ENCODE peak calls at places on chromosomes 2 and 18, in ten cellular contexts. W is AG09319; V is DMS153; L is iris pigment epithelial cell; O is NT2/D1; M is effector CD4-positive, alpha-beta T cell; Q is RWPE1; A is colonic mucosa; G is stimulated activated CD4-positive, alpha-beta T cell treated with anti-CD3 and anti-CD28 coated beads, Interleukin-1b, Interleukin-23, amount 100 ng/mL, for 1 hour; T is astrocyte of the spinal cord. P is an unnamed sample.

GRCh38 chr2:150120271-150120950 is 367.1 kb downstream of the RND3 start:
- DNase-seq in W (no peak), V (no peak), L (no peak), O (no peak), M (no peak), Q (no peak), A (no peak), G (no peak), T (no peak), P (peak)

GRCh38 chr2:135815269-135815668 is 21.7 kb downstream of the LCT start:
- DNase-seq in W (no peak), V (no peak), L (no peak), O (no peak), M (no peak), Q (no peak), A (no peak), G (no peak), T (no peak), P (no peak)

GRCh38 chr18:26772691-26773090 is 92.8 kb downstream of the AQP4 start:
- DNase-seq in W (no peak), V (no peak), L (no peak), O (no peak), M (no peak), Q (no peak), A (no peak), G (no peak), T (no peak), P (no peak)

GRCh38 chr2:235711527-235711926 is 217.7 kb downstream of the AGAP1 start:
- DNase-seq in W (no peak), V (no peak), L (no peak), O (no peak), M (no peak), Q (no peak), A (no peak), G (no peak), T (no peak), P (no peak)

GRCh38 chr18:13112982-13113381 is 105.6 kb upstream of the LDLRAD4 start:
- DNase-seq in W (no peak), V (no peak), L (peak), O (peak), M (no peak), Q (no peak), A (no peak), G (no peak), T (peak), P (peak)

GRCh38 chr2:79005211-79005610 is 20.3 kb upstream of the REG3G start:
- DNase-seq in W (no peak), V (no peak), L (no peak), O (no peak), M (no peak), Q (no peak), A (no peak), G (no peak), T (no peak), P (no peak)

GRCh38 chr18:37274988-37275590 is 290.5 kb downstream of the CELF4 start:
- DNase-seq in W (no peak), V (no peak), L (no peak), O (no peak), M (no peak), Q (no peak), A (no peak), G (no peak), T (no peak), P (no peak)

GRCh38 chr2:232276084-232276738 is 102.3 kb upstream of the ALPP start:
- DNase-seq in W (no peak), V (no peak), L (no peak), O (no peak), M (no peak), Q (no peak), A (no peak), G (no peak), T (no peak), P (no peak)

GRCh38 chr2:64910972-64911433 is 78.2 kb upstream of the SLC1A4 start:
- DNase-seq in W (no peak), V (no peak), L (no peak), O (no peak), M (no peak), Q (no peak), A (no peak), G (no peak), T (no peak), P (no peak)

GRCh38 chr2:224883700-224884099 is 158.6 kb downstream of the DOCK10 start:
- DNase-seq in W (no peak), V (no peak), L (no peak), O (no peak), M (no peak), Q (no peak), A (no peak), G (no peak), T (no peak), P (no peak)

GRCh38 chr18:63240541-63241316 is 78.8 kb downstream of the BCL2 start:
- DNase-seq in W (no peak), V (no peak), L (no peak), O (no peak), M (no peak), Q (no peak), A (no peak), G (no peak), T (no peak), P (no peak)

GRCh38 chr18:33277431-33277830 is 163.1 kb downstream of the CCDC178 start:
- DNase-seq in W (no peak), V (no peak), L (no peak), O (no peak), M (no peak), Q (no peak), A (no peak), G (no peak), T (no peak), P (no peak)

GRCh38 chr2:239193426-239193825 is 207.4 kb downstream of the HDAC4 start:
- DNase-seq in W (no peak), V (no peak), L (no peak), O (no peak), M (no peak), Q (no peak), A (no peak), G (no peak), T (no peak), P (no peak)

GRCh38 chr2:54428401-54428800 is 27.7 kb upstream of the SPTBN1 start:
- DNase-seq in W (no peak), V (no peak), L (no peak), O (no peak), M (no peak), Q (no peak), A (no peak), G (no peak), T (no peak), P (no peak)

GRCh38 chr18:58363767-58364540 is 264.9 kb downstream of the ALPK2 start:
- DNase-seq in W (no peak), V (no peak), L (peak), O (no peak), M (no peak), Q (no peak), A (no peak), G (no peak), T (peak), P (no peak)

GRCh38 chr2:953975-954686 is 3.5 kb downstream of the SNTG2 start:
- DNase-seq in W (no peak), V (peak), L (no peak), O (no peak), M (no peak), Q (no peak), A (no peak), G (no peak), T (peak), P (peak)

GRCh38 chr18:13492314-13492713 is 234.0 kb downstream of the FAM210A start:
- DNase-seq in W (no peak), V (no peak), L (no peak), O (no peak), M (no peak), Q (no peak), A (no peak), G (no peak), T (no peak), P (no peak)

P was measured in NCI-H345.